ENCODE peak calls at places on chromosomes 11 and 22, in eight cellular contexts. C is uterus, Z is adrenal gland, E is endothelial cell of umbilical vein, I is A549, J is spleen, A is ovary, B is tibial nerve. W is an unnamed sample.

GRCh38 chr11:72712168-72712721 is 38.0 kb upstream of the PDE2A start:
- DNase-seq in B (peak; percentile 57), I (no peak), Z (peak; percentile 63), A (no peak), C (no peak), J (peak; percentile 86), E (no peak), W (no peak)

GRCh38 chr22:34414467-34415440 is 494.5 kb upstream of the LARGE1 start:
- DNase-seq in Z (peak; percentile 31), J (no peak), B (no peak), C (no peak), E (no peak), A (no peak), I (peak; percentile 1), W (no peak)

GRCh38 chr11:125084057-125084416 is 20.9 kb downstream of the SLC37A2 start:
- DNase-seq in I (no peak), B (no peak), A (no peak), E (no peak), Z (no peak), J (peak; percentile 74), C (no peak), W (no peak)

GRCh38 chr11:88195908-88196307 is 20.7 kb upstream of the RAB38 start:
- DNase-seq in Z (no peak), C (no peak), B (no peak), J (no peak), A (no peak), I (no peak), E (no peak), W (no peak)

GRCh38 chr11:36011574-36011973 is 67.7 kb downstream of the LDLRAD3 start:
- DNase-seq in B (no peak), E (no peak), Z (no peak), J (no peak), A (no peak), C (no peak), I (no peak), W (no peak)

GRCh38 chr11:70111269-70112016 is 33.3 kb downstream of the ANO1 start:
- DNase-seq in B (no peak), I (no peak), A (no peak), E (no peak), C (no peak), Z (no peak), J (no peak), W (peak; percentile 87)

GRCh38 chr11:106152824-106153223 is 75.4 kb downstream of the AASDHPPT start:
- DNase-seq in B (no peak), J (no peak), Z (no peak), E (no peak), A (no peak), I (no peak), C (no peak), W (no peak)

GRCh38 chr22:26502688-26503561 is 9.3 kb downstream of the TFIP11 start:
- DNase-seq in C (no peak), I (no peak), Z (peak; percentile 34), A (no peak), E (peak; percentile 64), J (peak; percentile 84), B (no peak), W (no peak)

GRCh38 chr11:81211050-81211449 is 1522.6 kb downstream of the FAM181B start:
- DNase-seq in B (no peak), J (no peak), I (no peak), Z (no peak), C (no peak), E (no peak), A (no peak), W (no peak)

GRCh38 chr11:44529895-44530412 is 35.5 kb upstream of the CD82 start:
- DNase-seq in A (no peak), C (no peak), I (no peak), J (no peak), E (no peak), B (no peak), Z (no peak), W (no peak)

GRCh38 chr22:17434856-17435255 is 65.6 kb downstream of the CECR2 start:
- DNase-seq in E (no peak), I (no peak), C (no peak), B (no peak), Z (no peak), A (no peak), J (no peak), W (no peak)

GRCh38 chr11:60918941-60919275 is 5.0 kb downstream of the TMEM109 start:
- DNase-seq in C (no peak), B (no peak), I (no peak), A (no peak), Z (no peak), J (no peak), E (no peak), W (no peak)

GRCh38 chr11:76588455-76589325 is 81.9 kb downstream of the LRRC32 start:
- DNase-seq in B (peak; percentile 36), C (peak; percentile 65), A (no peak), Z (no peak), I (no peak), E (peak; percentile 99), J (peak; percentile 90), W (no peak)

GRCh38 chr11:72599325-72600117 is 74.7 kb downstream of the PDE2A start:
- DNase-seq in B (no peak), C (no peak), A (no peak), E (no peak), J (no peak), I (no peak), Z (no peak), W (no peak)

GRCh38 chr11:12381875-12382274 is 4.5 kb downstream of the PARVA start:
- DNase-seq in B (no peak), C (no peak), E (no peak), J (no peak), A (no peak), Z (no peak), I (no peak), W (no peak)

GRCh38 chr22:46003271-46004091 is 26.5 kb upstream of the WNT7B start:
- DNase-seq in C (no peak), B (no peak), E (no peak), J (peak; percentile 73), A (no peak), I (no peak), Z (peak; percentile 52), W (no peak)

DNA sequence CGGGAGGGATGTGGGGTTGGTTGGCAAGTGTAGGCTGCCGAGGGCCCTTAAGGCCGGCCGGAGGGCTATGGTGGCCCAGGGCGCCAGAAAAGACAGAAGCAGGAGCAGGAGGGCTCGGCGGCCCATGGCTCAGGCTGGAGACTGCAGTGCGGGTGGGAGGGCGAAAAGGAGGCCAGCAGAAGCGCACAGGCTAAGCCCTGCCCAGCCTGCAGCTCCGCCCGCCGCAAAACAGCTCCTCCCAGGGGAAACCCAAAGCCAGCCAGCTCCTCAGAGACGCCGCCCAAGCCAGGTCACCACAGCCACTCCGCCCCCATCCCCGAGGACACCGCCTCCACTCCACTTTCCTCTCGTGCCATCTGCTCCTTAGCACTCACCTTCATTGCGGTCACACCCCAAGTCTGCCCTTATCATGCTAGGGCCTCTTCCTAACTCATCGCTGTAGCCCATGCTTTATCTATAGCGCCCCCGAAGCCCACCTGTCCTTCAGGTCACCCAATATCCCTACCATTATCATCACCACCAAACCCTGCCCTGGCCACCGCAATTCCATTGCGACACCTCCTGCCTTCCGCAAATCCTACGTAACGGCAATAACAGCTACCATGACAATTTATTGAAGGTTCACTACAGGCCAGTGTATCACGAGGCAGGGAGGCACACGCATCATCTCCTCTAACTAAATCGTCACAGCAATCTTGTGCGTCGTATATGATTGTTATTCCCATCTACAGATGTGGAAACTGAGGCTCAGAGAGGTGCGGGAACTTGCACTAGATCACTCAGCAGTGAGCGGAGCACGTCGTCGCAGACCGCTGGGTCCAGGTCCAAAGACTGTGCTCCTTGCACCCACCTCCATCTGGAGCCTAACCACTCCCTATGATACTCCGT is at the start of gene PRCP:
- DNase-seq in Z (peak; percentile 94), C (peak; percentile 94), E (peak; percentile 91), A (peak; percentile 89), J (peak; percentile 99), I (peak; percentile 94), B (peak; percentile 79), W (peak; percentile 96)
- TF ChIP-seq POLR2A in Z (peak; percentile 86), C (peak; percentile 88), E (peak; percentile 96), A (peak; percentile 64), J (peak; percentile 60), I (peak; percentile 83), B (peak; percentile 80), W (no peak)

GRCh38 chr11:31915867-31916266 is 104.7 kb upstream of the PAX6 start:
- DNase-seq in B (no peak), A (no peak), C (no peak), J (no peak), Z (no peak), I (no peak), E (no peak), W (no peak)
- H3K27ac ChIP-seq in B (no peak overlapping the region), A (no peak overlapping the region), C (no peak overlapping the region), J (no peak overlapping the region), Z (no peak overlapping the region), I (no peak overlapping the region), E (no peak overlapping the region), W (no peak overlapping the region)

DNA sequence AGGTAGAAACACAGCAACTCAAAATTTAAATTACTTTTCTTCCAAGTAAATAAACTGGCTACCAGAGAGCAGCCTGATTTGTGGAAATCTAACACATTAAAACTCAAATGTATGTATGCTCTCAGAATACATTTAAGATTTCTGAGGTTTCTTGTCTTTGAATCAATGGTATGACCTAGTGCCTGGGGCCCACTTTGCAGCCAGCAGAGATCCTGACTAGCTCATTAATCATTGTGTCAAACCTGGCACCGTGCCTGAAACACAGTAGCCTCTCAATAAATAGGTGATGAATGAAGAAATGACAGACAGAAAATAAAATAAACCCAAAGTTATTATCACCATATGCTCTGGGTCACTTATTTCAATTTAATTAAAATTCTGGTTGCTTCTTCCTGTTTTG is 176.2 kb upstream of the FAT3 start:
- DNase-seq in J (no peak), B (no peak), Z (no peak), A (no peak), I (no peak), C (no peak), E (no peak), W (no peak)
- H3K9me3 ChIP-seq in J (no peaks in the 10 kb centered on the region), B (no peaks in the 10 kb centered on the region), Z (no peaks in the 10 kb centered on the region), A (no peaks in the 10 kb centered on the region), I (no peaks in the 10 kb centered on the region), C (no peaks in the 10 kb centered on the region), E (no peaks in the 10 kb centered on the region), W (no peaks in the 10 kb centered on the region)

GRCh38 chr11:7667460-7667859 is 5.8 kb downstream of the CYB5R2 start:
- DNase-seq in J (no peak), I (no peak), B (no peak), E (no peak), C (no peak), A (no peak), Z (no peak), W (no peak)

GRCh38 chr11:7664867-7665266 is 8.4 kb downstream of the CYB5R2 start:
- DNase-seq in J (no peak), B (no peak), I (no peak), E (no peak), A (no peak), C (no peak), Z (no peak), W (no peak)

GRCh38 chr11:7666292-7666866 is 6.9 kb downstream of the CYB5R2 start:
- DNase-seq in E (no peak), A (no peak), B (no peak), C (no peak), J (no peak), I (no peak), Z (no peak), W (no peak)

GRCh38 chr11:7668464-7668863 is 4.8 kb downstream of the CYB5R2 start:
- DNase-seq in I (no peak), B (no peak), A (no peak), J (no peak), Z (no peak), C (no peak), E (no peak), W (no peak)

GRCh38 chr11:7665473-7666291 is 7.6 kb downstream of the CYB5R2 start:
- DNase-seq in E (peak; percentile 69), I (peak; percentile 92), J (peak; percentile 93), C (peak; percentile 82), A (peak; percentile 84), B (peak; percentile 52), Z (peak; percentile 74), W (peak; percentile 87)
- TF ChIP-seq POLR2A in E (no peak), I (no peak), J (no peak), C (no peak), A (no peak), B (no peak), Z (no peak), W (no peak)

W was measured in breast epithelium.